ENCODE peak calls at places on chromosomes 3 and 15, in six cellular contexts. One of them, this sample, is unnamed.

GRCh38 chr3:30184102-30184810 is 422.1 kb upstream of the TGFBR2 start:
- DNase-seq in psoas muscle: no peak
- DNase-seq in epithelial cell of prostate: no peak
- DNase-seq in mammary epithelial cell: no peak
- DNase-seq in PC-3: no peak
- DNase-seq in CD8-positive, alpha-beta T cell: no peak
- DNase-seq in this sample: no peak

GRCh38 chr3:131543714-131544113 is 40.9 kb upstream of the MRPL3 start:
- DNase-seq in psoas muscle: peak
- DNase-seq in epithelial cell of prostate: no peak
- DNase-seq in mammary epithelial cell: peak
- DNase-seq in PC-3: peak
- DNase-seq in CD8-positive, alpha-beta T cell: no peak
- DNase-seq in this sample: no peak

GRCh38 chr3:42712344-42712648 is 9.7 kb upstream of the HHATL start:
- DNase-seq in psoas muscle: no peak
- DNase-seq in epithelial cell of prostate: no peak
- DNase-seq in mammary epithelial cell: no peak
- DNase-seq in PC-3: no peak
- DNase-seq in CD8-positive, alpha-beta T cell: no peak
- DNase-seq in this sample: no peak

GRCh38 chr3:149038322-149038721 is 47.0 kb downstream of the GYG1 start:
- DNase-seq in psoas muscle: no peak
- DNase-seq in epithelial cell of prostate: no peak
- DNase-seq in mammary epithelial cell: no peak
- DNase-seq in PC-3: no peak
- DNase-seq in CD8-positive, alpha-beta T cell: no peak
- DNase-seq in this sample: no peak

GRCh38 chr3:12098400-12098799 is 60.3 kb downstream of the TIMP4 start:
- DNase-seq in psoas muscle: no peak
- DNase-seq in epithelial cell of prostate: no peak
- DNase-seq in mammary epithelial cell: no peak
- DNase-seq in PC-3: no peak
- DNase-seq in CD8-positive, alpha-beta T cell: no peak
- DNase-seq in this sample: no peak

GRCh38 chr3:175338775-175339535 is 479.8 kb downstream of the NAALADL2 start:
- DNase-seq in psoas muscle: peak
- DNase-seq in epithelial cell of prostate: peak
- DNase-seq in mammary epithelial cell: peak
- DNase-seq in PC-3: peak
- DNase-seq in CD8-positive, alpha-beta T cell: no peak
- DNase-seq in this sample: no peak

GRCh38 chr15:64426845-64427465 is 33.4 kb upstream of the ZNF609 start:
- DNase-seq in psoas muscle: no peak
- DNase-seq in epithelial cell of prostate: no peak
- DNase-seq in mammary epithelial cell: no peak
- DNase-seq in PC-3: peak
- DNase-seq in CD8-positive, alpha-beta T cell: no peak
- DNase-seq in this sample: no peak

GRCh38 chr3:22241110-22241509 is 490.1 kb upstream of the ZNF385D start:
- DNase-seq in psoas muscle: no peak
- DNase-seq in epithelial cell of prostate: no peak
- DNase-seq in mammary epithelial cell: no peak
- DNase-seq in PC-3: no peak
- DNase-seq in CD8-positive, alpha-beta T cell: no peak
- DNase-seq in this sample: no peak

GRCh38 chr3:160092760-160093159 is 104.1 kb downstream of the IL12A start:
- DNase-seq in psoas muscle: no peak
- DNase-seq in epithelial cell of prostate: no peak
- DNase-seq in mammary epithelial cell: no peak
- DNase-seq in PC-3: no peak
- DNase-seq in CD8-positive, alpha-beta T cell: no peak
- DNase-seq in this sample: no peak

GRCh38 chr3:160094562-160094961 is 105.9 kb downstream of the IL12A start:
- DNase-seq in psoas muscle: no peak
- DNase-seq in epithelial cell of prostate: no peak
- DNase-seq in mammary epithelial cell: no peak
- DNase-seq in PC-3: no peak
- DNase-seq in CD8-positive, alpha-beta T cell: no peak
- DNase-seq in this sample: no peak

GRCh38 chr3:160088492-160089137 is 100.0 kb downstream of the IL12A start:
- DNase-seq in psoas muscle: no peak
- DNase-seq in epithelial cell of prostate: no peak
- DNase-seq in mammary epithelial cell: no peak
- DNase-seq in PC-3: no peak
- DNase-seq in CD8-positive, alpha-beta T cell: no peak
- DNase-seq in this sample: no peak

GRCh38 chr3:160091441-160091840 is 102.8 kb downstream of the IL12A start:
- DNase-seq in psoas muscle: no peak
- DNase-seq in epithelial cell of prostate: no peak
- DNase-seq in mammary epithelial cell: no peak
- DNase-seq in PC-3: peak
- DNase-seq in CD8-positive, alpha-beta T cell: no peak
- DNase-seq in this sample: no peak

GRCh38 chr3:160090653-160091052 is 102.0 kb downstream of the IL12A start:
- DNase-seq in psoas muscle: no peak
- DNase-seq in epithelial cell of prostate: peak
- DNase-seq in mammary epithelial cell: peak
- DNase-seq in PC-3: no peak
- DNase-seq in CD8-positive, alpha-beta T cell: no peak
- DNase-seq in this sample: no peak
- H3K27ac ChIP-seq in psoas muscle: no peak
- H3K27ac ChIP-seq in epithelial cell of prostate: peak
- H3K27ac ChIP-seq in mammary epithelial cell: no peak
- H3K27ac ChIP-seq in PC-3: no peak
- H3K27ac ChIP-seq in CD8-positive, alpha-beta T cell: no peak
- H3K27ac ChIP-seq in this sample: no peak

GRCh38 chr15:75751116-75751875 is 38.6 kb upstream of the CSPG4 start:
- DNase-seq in psoas muscle: no peak
- DNase-seq in epithelial cell of prostate: no peak
- DNase-seq in mammary epithelial cell: no peak
- DNase-seq in PC-3: no peak
- DNase-seq in CD8-positive, alpha-beta T cell: no peak
- DNase-seq in this sample: no peak
- H3K27ac ChIP-seq in psoas muscle: no peak
- H3K27ac ChIP-seq in epithelial cell of prostate: no peak
- H3K27ac ChIP-seq in mammary epithelial cell: no peak
- H3K27ac ChIP-seq in PC-3: no peak
- H3K27ac ChIP-seq in CD8-positive, alpha-beta T cell: no peak
- H3K27ac ChIP-seq in this sample: no peak

GRCh38 chr15:74788716-74789151 is 6.9 kb downstream of the CSK start:
- DNase-seq in psoas muscle: no peak
- DNase-seq in epithelial cell of prostate: no peak
- DNase-seq in mammary epithelial cell: no peak
- DNase-seq in PC-3: no peak
- DNase-seq in CD8-positive, alpha-beta T cell: peak
- DNase-seq in this sample: no peak
- H3K27ac ChIP-seq in psoas muscle: peak
- H3K27ac ChIP-seq in epithelial cell of prostate: peak
- H3K27ac ChIP-seq in mammary epithelial cell: no peak
- H3K27ac ChIP-seq in PC-3: no peak
- H3K27ac ChIP-seq in CD8-positive, alpha-beta T cell: peak
- H3K27ac ChIP-seq in this sample: no peak

DNA sequence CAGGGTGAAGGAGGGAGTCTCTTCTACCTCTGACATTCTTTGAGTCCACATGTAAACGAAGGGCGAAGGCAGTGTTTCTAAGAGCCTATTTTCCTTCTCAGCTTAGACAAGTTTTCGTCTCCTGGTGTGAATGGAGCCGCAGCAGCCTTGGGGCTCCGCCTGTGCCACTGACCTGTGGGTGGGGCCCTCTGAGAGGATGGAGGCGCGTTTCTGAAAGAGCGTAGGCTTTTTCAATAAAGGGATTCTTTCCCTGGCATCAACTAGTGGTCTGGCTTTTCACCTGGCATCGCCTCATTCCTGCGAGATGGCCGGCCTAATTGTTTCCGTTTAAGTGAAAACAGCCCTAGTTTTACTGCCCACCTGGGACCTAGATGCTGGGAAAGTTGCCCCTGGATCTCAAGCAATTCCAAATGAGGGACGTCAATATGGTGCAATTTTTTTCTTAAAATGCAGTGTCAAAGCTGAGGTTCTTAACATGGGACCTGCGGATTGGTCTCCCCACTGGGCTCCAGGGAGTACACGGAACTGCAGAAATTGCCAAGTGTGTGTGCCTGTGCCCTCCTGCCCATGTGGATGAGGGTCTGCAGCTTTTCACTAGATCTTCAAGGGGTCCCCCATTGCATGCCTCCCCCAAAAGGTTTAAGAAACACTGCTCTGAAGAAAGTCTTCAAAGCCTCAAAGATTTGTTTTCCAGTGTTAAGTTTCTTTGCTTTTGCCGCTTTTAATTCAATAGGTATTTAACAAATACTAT is 969 bp downstream of the GLDN start:
- DNase-seq in psoas muscle: peak
- DNase-seq in epithelial cell of prostate: no peak
- DNase-seq in mammary epithelial cell: no peak
- DNase-seq in PC-3: no peak
- DNase-seq in CD8-positive, alpha-beta T cell: no peak
- DNase-seq in this sample: no peak
- H3K27ac ChIP-seq in psoas muscle: no peak
- H3K27ac ChIP-seq in epithelial cell of prostate: no peak
- H3K27ac ChIP-seq in mammary epithelial cell: no peak
- H3K27ac ChIP-seq in PC-3: no peak
- H3K27ac ChIP-seq in CD8-positive, alpha-beta T cell: no peak
- H3K27ac ChIP-seq in this sample: no peak

GRCh38 chr15:101506491-101506890 is 17.0 kb upstream of the PCSK6 start:
- DNase-seq in psoas muscle: no peak
- DNase-seq in epithelial cell of prostate: no peak
- DNase-seq in mammary epithelial cell: no peak
- DNase-seq in PC-3: no peak
- DNase-seq in CD8-positive, alpha-beta T cell: no peak
- DNase-seq in this sample: no peak

GRCh38 chr15:101504373-101504772 is 14.9 kb upstream of the PCSK6 start:
- DNase-seq in psoas muscle: no peak
- DNase-seq in epithelial cell of prostate: no peak
- DNase-seq in mammary epithelial cell: no peak
- DNase-seq in PC-3: no peak
- DNase-seq in CD8-positive, alpha-beta T cell: no peak
- DNase-seq in this sample: no peak

GRCh38 chr15:101503296-101503599 is 13.7 kb upstream of the PCSK6 start:
- DNase-seq in psoas muscle: no peak
- DNase-seq in epithelial cell of prostate: no peak
- DNase-seq in mammary epithelial cell: no peak
- DNase-seq in PC-3: no peak
- DNase-seq in CD8-positive, alpha-beta T cell: no peak
- DNase-seq in this sample: no peak

GRCh38 chr15:101504866-101505609 is 15.5 kb upstream of the PCSK6 start:
- DNase-seq in psoas muscle: no peak
- DNase-seq in epithelial cell of prostate: no peak
- DNase-seq in mammary epithelial cell: no peak
- DNase-seq in PC-3: no peak
- DNase-seq in CD8-positive, alpha-beta T cell: no peak
- DNase-seq in this sample: no peak

DNA sequence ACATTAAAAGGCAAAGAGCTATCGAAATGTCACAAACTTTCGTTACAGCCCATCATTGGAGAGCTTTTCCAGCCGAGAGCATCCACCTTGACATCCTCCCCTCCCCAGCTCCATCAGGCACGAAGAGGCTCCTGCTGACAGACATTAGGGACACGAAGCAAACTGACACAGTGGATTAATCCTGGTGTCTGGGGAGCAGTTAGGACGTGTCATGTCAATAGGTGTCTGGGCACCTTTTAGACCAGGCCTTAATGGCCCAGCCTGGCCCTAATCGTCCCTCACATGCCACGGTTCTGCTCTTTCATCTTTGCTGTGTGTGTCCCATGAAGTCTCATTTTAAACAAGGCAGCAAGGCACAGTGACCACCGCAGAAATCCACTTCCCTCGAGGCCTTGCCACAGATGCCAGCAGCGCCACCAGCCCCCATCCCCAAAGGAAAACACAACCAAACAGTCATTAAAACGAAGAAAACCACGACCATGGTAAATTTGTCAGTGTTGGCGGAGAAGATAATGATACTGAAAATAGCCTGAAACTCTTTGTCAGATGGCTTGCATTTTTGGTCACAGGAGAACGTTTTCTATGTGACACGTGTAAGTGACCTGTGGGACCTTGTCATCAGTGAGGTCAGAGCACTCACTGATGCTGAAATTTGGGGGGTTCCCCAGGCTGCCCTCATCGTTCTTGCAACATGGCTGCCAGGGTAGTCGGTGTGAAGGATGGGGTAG is 16.3 kb upstream of the PCSK6 start:
- DNase-seq in psoas muscle: no peak
- DNase-seq in epithelial cell of prostate: no peak
- DNase-seq in mammary epithelial cell: no peak
- DNase-seq in PC-3: no peak
- DNase-seq in CD8-positive, alpha-beta T cell: no peak
- DNase-seq in this sample: no peak
- H3K27ac ChIP-seq in psoas muscle: no peak
- H3K27ac ChIP-seq in epithelial cell of prostate: no peak
- H3K27ac ChIP-seq in mammary epithelial cell: no peak
- H3K27ac ChIP-seq in PC-3: no peak
- H3K27ac ChIP-seq in CD8-positive, alpha-beta T cell: no peak
- H3K27ac ChIP-seq in this sample: no peak

GRCh38 chr3:156611870-156612494 is 57.1 kb upstream of the SSR3 start:
- DNase-seq in psoas muscle: no peak
- DNase-seq in epithelial cell of prostate: no peak
- DNase-seq in mammary epithelial cell: no peak
- DNase-seq in PC-3: no peak
- DNase-seq in CD8-positive, alpha-beta T cell: no peak
- DNase-seq in this sample: no peak
- H3K27ac ChIP-seq in psoas muscle: no peak
- H3K27ac ChIP-seq in epithelial cell of prostate: no peak
- H3K27ac ChIP-seq in mammary epithelial cell: no peak
- H3K27ac ChIP-seq in PC-3: no peak
- H3K27ac ChIP-seq in CD8-positive, alpha-beta T cell: no peak
- H3K27ac ChIP-seq in this sample: no peak

GRCh38 chr3:191030491-191030890 is 168.0 kb upstream of the GMNC start:
- DNase-seq in psoas muscle: no peak
- DNase-seq in epithelial cell of prostate: no peak
- DNase-seq in mammary epithelial cell: no peak
- DNase-seq in PC-3: no peak
- DNase-seq in CD8-positive, alpha-beta T cell: no peak
- DNase-seq in this sample: no peak

GRCh38 chr3:191026746-191027145 is 164.3 kb upstream of the GMNC start:
- DNase-seq in psoas muscle: no peak
- DNase-seq in epithelial cell of prostate: no peak
- DNase-seq in mammary epithelial cell: no peak
- DNase-seq in PC-3: no peak
- DNase-seq in CD8-positive, alpha-beta T cell: no peak
- DNase-seq in this sample: no peak

GRCh38 chr3:191030983-191031382 is 168.1 kb upstream of the OSTN start:
- DNase-seq in psoas muscle: no peak
- DNase-seq in epithelial cell of prostate: no peak
- DNase-seq in mammary epithelial cell: no peak
- DNase-seq in PC-3: no peak
- DNase-seq in CD8-positive, alpha-beta T cell: no peak
- DNase-seq in this sample: no peak
- H3K27ac ChIP-seq in psoas muscle: no peak
- H3K27ac ChIP-seq in epithelial cell of prostate: no peak
- H3K27ac ChIP-seq in mammary epithelial cell: no peak
- H3K27ac ChIP-seq in PC-3: no peak
- H3K27ac ChIP-seq in CD8-positive, alpha-beta T cell: no peak
- H3K27ac ChIP-seq in this sample: no peak

This sample was measured in iPS DF 6.9.